ENCODE peak calls at places on chromosomes 7 and 10, in nine cellular contexts. E, L, D, P, A, O, K, Z and T are unnamed samples.

GRCh38 chr7:46839651-46840050 is 742.3 kb downstream of the TNS3 start:
- DNase-seq in K (peak), P (no peak), O (no peak), L (no peak), A (no peak), E (no peak), D (no peak), Z (no peak), T (no peak)

GRCh38 chr10:129760003-129760315 is 204.1 kb downstream of the EBF3 start:
- DNase-seq in D (no peak), O (no peak), Z (no peak), P (no peak), E (no peak), A (no peak), L (no peak), K (no peak), T (no peak)

GRCh38 chr7:134643131-134643530 is 3.5 kb upstream of the BPGM start:
- DNase-seq in P (no peak), O (no peak), K (no peak), A (no peak), E (no peak), L (no peak), Z (no peak), D (no peak), T (no peak)

GRCh38 chr7:99020413-99020715 is 123.5 kb downstream of the SMURF1 start:
- DNase-seq in E (no peak), A (no peak), L (no peak), D (no peak), O (no peak), P (no peak), K (no peak), Z (no peak), T (no peak)

GRCh38 chr7:155396661-155397060 is 61.3 kb upstream of the EN2 start:
- DNase-seq in D (peak), Z (no peak), K (no peak), P (no peak), E (no peak), A (no peak), O (no peak), L (no peak), T (no peak)

GRCh38 chr7:22569586-22570321 is 69.8 kb upstream of the STEAP1B start:
- DNase-seq in A (no peak), O (no peak), L (peak), K (no peak), P (no peak), D (no peak), Z (no peak), E (no peak), T (no peak)

GRCh38 chr7:2157473-2158279 is 75.1 kb downstream of the MAD1L1 start:
- DNase-seq in A (no peak), P (peak), Z (peak), O (no peak), L (peak), E (peak), D (no peak), K (peak), T (peak)

GRCh38 chr7:74059681-74060588 is 23.7 kb upstream of the LIMK1 start:
- DNase-seq in P (peak), O (no peak), K (no peak), D (peak), L (peak), Z (no peak), A (no peak), E (no peak), T (no peak)

GRCh38 chr10:72953687-72954086 is 919 bp downstream of the PLA2G12B start:
- DNase-seq in P (peak), K (no peak), L (no peak), A (no peak), Z (no peak), E (no peak), D (peak), O (no peak), T (peak)

GRCh38 chr7:157851501-157852067 is 514.8 kb downstream of the DNAJB6 start:
- DNase-seq in K (no peak), E (peak), P (peak), Z (peak), A (peak), L (no peak), D (peak), O (peak), T (peak)

GRCh38 chr7:70694909-70695803 is 436.8 kb upstream of the GALNT17 start:
- DNase-seq in O (peak), A (no peak), P (peak), K (no peak), D (peak), E (peak), L (peak), Z (no peak), T (peak)

GRCh38 chr7:31957090-31957720 is 113.0 kb downstream of the PDE1C start:
- DNase-seq in P (no peak), O (no peak), A (no peak), D (no peak), L (no peak), K (peak), Z (no peak), E (no peak), T (no peak)

GRCh38 chr7:9876053-9876452 is 1097.6 kb upstream of the PHF14 start:
- DNase-seq in K (no peak), A (no peak), P (no peak), L (no peak), D (no peak), E (no peak), O (no peak), Z (no peak), T (no peak)

GRCh38 chr10:120422459-120422858 is 34.6 kb upstream of the PLPP4 start:
- DNase-seq in E (no peak), L (peak), O (no peak), Z (no peak), K (peak), P (no peak), A (no peak), D (no peak), T (no peak)

GRCh38 chr7:50646069-50646468 is 80.9 kb upstream of the DDC start:
- DNase-seq in A (no peak), Z (peak), O (no peak), K (no peak), D (no peak), L (no peak), E (peak), P (no peak), T (no peak)

GRCh38 chr10:8052344-8052969 is 2.0 kb upstream of the GATA3 start:
- DNase-seq in A (peak), L (no peak), E (no peak), P (no peak), K (no peak), D (peak), O (no peak), Z (no peak), T (peak)

GRCh38 chr7:15140431-15140830 is 237.9 kb upstream of the DGKB start:
- DNase-seq in Z (no peak), L (no peak), E (no peak), D (no peak), P (no peak), O (no peak), K (no peak), A (no peak), T (no peak)

GRCh38 chr7:102828291-102828690 is 79.5 kb downstream of the FAM185A start:
- DNase-seq in K (peak), Z (no peak), O (no peak), A (no peak), D (no peak), E (no peak), L (peak), P (no peak), T (no peak)

GRCh38 chr7:73941836-73942551 is 81.0 kb downstream of the TMEM270 start:
- DNase-seq in L (peak), O (no peak), K (peak), Z (no peak), A (no peak), E (no peak), P (no peak), D (no peak), T (no peak)

GRCh38 chr7:4103352-4104091 is 578.6 kb upstream of the FOXK1 start:
- DNase-seq in K (no peak), E (peak), D (peak), L (no peak), A (no peak), O (no peak), Z (no peak), P (no peak), T (no peak)

GRCh38 chr7:111098011-111098925 is 7.3 kb downstream of the LRRN3 start:
- DNase-seq in D (no peak), E (peak), K (peak), L (peak), O (no peak), P (peak), A (peak), Z (peak), T (peak)

GRCh38 chr7:128940494-128941322 is 3.0 kb downstream of the IRF5 start:
- DNase-seq in K (no peak), E (peak), O (no peak), Z (no peak), D (peak), P (no peak), A (no peak), L (no peak), T (no peak)